ENCODE peak calls at places on chromosomes 13 and 19, in five cellular contexts. S is mesothelial cell of epicardium, F is progenitor cell of endocrine pancreas, K is psoas muscle, N is AG09309. B is an unnamed sample.

GRCh38 chr13:98352226-98352625 is 175.2 kb upstream of the RNF113B start:
- DNase-seq in F (no peak), K (no peak), S (no peak), N (no peak), B (no peak)

GRCh38 chr13:21478881-21479808 is 20.0 kb upstream of the ZDHHC20 start:
- DNase-seq in K (no peak), S (no peak), F (no peak), N (peak), B (no peak)

GRCh38 chr13:76440568-76440967 is 445.6 kb downstream of the KCTD12 start:
- DNase-seq in S (no peak), F (no peak), N (no peak), K (no peak), B (no peak)

GRCh38 chr13:106887686-106888085 is 319.7 kb upstream of the ARGLU1 start:
- DNase-seq in S (no peak), F (no peak), K (no peak), N (no peak), B (no peak)

GRCh38 chr19:38647966-38648788 is 728 bp downstream of the ACTN4 start:
- DNase-seq in F (no peak), N (no peak), K (no peak), S (no peak), B (no peak)

GRCh38 chr13:75704194-75704941 is 68.2 kb downstream of the LMO7 start:
- DNase-seq in F (no peak), S (no peak), N (no peak), K (no peak), B (no peak)

GRCh38 chr13:80742027-80742426 is 401.1 kb upstream of the SPRY2 start:
- DNase-seq in S (no peak), F (no peak), N (no peak), K (no peak), B (no peak)

GRCh38 chr19:17405250-17406038 is at the start of gene BST2:
- DNase-seq in S (peak), K (peak), F (no peak), N (no peak), B (peak)

GRCh38 chr13:98429977-98430785 is 146.7 kb downstream of the STK24 start:
- DNase-seq in N (no peak), K (no peak), F (no peak), S (no peak), B (no peak)

GRCh38 chr19:38440592-38440991 is 7.1 kb downstream of the RYR1 start:
- DNase-seq in S (no peak), F (no peak), K (no peak), N (no peak), B (no peak)

GRCh38 chr13:102566513-102566912 is 30.3 kb upstream of the TPP2 start:
- DNase-seq in F (no peak), K (no peak), N (no peak), S (no peak), B (no peak)
- TF ChIP-seq CTCF in F (no peak), K (no peak), N (no peak), S (no peak), B (no peak)

GRCh38 chr13:101752432-101752831 is 300.0 kb downstream of the ITGBL1 start:
- DNase-seq in K (no peak), F (no peak), N (no peak), S (no peak), B (no peak)

GRCh38 chr13:101763191-101763590 is 310.7 kb downstream of the ITGBL1 start:
- DNase-seq in N (no peak), K (no peak), F (no peak), S (no peak), B (no peak)

GRCh38 chr13:101755228-101755887 is 302.9 kb downstream of the ITGBL1 start:
- DNase-seq in N (no peak), S (no peak), K (no peak), F (no peak), B (no peak)

DNA sequence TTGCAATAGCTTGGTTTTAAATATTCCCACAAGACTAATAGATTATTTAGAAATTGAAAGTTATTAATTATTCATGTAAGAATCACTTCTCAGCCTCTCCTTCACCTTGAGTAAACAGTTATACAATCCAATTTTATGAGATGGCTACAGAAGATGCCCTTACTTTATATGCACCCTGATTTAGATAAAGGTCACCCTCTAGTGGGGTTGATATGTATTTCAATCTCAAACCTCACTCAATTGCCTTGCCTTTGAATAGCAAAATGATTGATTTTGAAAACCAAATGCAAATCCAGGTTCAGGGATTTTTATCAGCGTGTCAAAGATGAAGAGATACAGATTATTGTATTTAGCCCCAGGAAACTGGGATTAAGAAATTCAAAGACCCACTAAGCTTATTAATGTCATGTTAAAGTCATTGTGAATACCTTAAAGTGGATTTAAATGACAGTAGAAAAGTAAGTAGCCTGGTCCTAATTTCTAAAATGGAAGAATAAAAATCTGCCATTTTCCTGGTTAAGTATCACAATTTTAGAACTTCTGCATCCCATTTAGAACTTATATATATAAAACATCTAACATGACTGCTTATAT is 305.1 kb downstream of the ITGBL1 start:
- DNase-seq in N (peak), F (no peak), S (no peak), K (no peak), B (no peak)
- TF ChIP-seq CTCF in N (peak), F (peak), S (peak), K (peak), B (peak)

GRCh38 chr13:110275931-110276552 is 30.9 kb downstream of the COL4A1 start:
- DNase-seq in K (peak), N (no peak), F (no peak), S (no peak), B (no peak)

GRCh38 chr13:110273254-110273653 is 33.7 kb downstream of the COL4A1 start:
- DNase-seq in K (no peak), F (no peak), S (no peak), N (no peak), B (no peak)

GRCh38 chr13:110272651-110273050 is 34.3 kb downstream of the COL4A1 start:
- DNase-seq in K (no peak), F (no peak), N (no peak), S (no peak), B (no peak)

GRCh38 chr13:110276553-110276950 is 30.4 kb downstream of the COL4A1 start:
- DNase-seq in S (no peak), K (no peak), N (no peak), F (no peak), B (no peak)

DNA sequence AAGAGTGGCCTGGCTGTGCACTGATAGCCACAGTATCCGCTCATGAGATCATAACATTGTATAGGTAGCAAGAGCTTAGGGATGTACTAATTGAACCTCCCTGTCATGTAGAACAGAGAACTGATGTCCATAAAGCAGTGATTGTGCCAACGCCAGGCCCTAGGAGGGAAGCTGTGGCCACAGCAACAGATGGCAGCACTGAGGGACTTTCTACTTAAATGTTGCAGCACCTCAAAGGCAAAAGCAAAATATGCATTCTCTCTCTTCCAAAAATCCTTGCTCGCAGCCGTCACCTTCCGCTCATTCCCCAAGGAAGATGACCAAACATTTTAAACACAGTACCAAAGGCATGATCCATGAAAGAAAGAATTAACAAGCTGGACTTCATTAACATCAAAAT is 32.3 kb downstream of the COL4A1 start:
- DNase-seq in N (no peak), K (no peak), S (no peak), F (no peak), B (no peak)
- TF ChIP-seq CTCF in N (peak), K (no peak), S (no peak), F (no peak), B (no peak)

DNA sequence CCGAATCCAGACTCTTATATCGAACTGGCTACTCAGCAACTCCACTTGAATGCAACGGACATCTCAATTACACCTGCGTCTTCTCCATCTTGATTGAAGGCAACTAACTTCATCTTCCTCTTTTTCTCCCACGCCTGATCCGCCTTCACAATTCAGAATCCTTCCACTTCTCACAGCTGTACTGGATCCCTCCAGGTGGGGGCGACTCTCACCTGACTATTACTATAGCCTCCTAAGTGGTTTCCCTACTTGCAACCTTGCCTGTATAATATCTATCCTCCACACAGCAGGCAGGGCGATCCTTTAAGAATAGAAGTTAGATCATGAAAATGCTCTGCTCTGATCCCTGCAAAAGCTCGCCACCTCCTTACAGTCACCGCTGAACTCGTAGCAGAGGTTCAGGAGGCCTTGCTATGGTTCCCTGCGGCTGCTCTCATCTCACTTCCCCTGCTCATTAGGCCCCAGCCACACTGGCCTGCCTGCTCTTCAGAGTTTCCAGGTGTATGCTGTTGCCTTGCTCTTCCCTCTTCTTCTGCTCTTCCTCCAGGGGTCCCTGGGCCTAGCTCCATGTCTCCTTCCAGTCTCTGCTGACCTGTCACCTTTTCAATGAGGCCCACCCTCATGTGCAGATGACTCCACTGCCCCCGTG is 31.9 kb downstream of the RFXAP start:
- DNase-seq in K (no peak), F (no peak), N (no peak), S (no peak), B (no peak)
- TF ChIP-seq CTCF in K (peak), F (peak), N (peak), S (peak), B (no peak)

GRCh38 chr19:40465025-40465780 is at the start of gene BLVRB:
- DNase-seq in F (no peak), N (peak), S (no peak), K (no peak), B (peak)
- TF ChIP-seq CTCF in F (no peak), N (no peak), S (no peak), K (no peak), B (no peak)

B was measured in CD14-positive monocyte.